ENCODE peak calls at places on chromosome 9, in four cellular contexts. Y is HepG2, U is K562, C is HCT116. T is an unnamed sample.
A peak's percentile ranks its signal among the peaks of the same experiment; 100 is the strongest.

GRCh38 chr9:83027153-83027867 is 35.6 kb downstream of the RASEF start:
- DNase-seq in Y (peak; percentile 7), U (no peak), C (peak; percentile 22), T (no peak)

GRCh38 chr9:77946969-77947368 is 84.6 kb downstream of the GNAQ start:
- DNase-seq in Y (no peak), U (no peak), C (no peak), T (no peak)

GRCh38 chr9:35313911-35314310 is 152.1 kb downstream of the UNC13B start:
- DNase-seq in Y (no peak), U (no peak), C (no peak), T (peak; percentile 43)

GRCh38 chr9:71518045-71518888 is 250.0 kb downstream of the CEMIP2 start:
- DNase-seq in Y (no peak), U (no peak), C (no peak), T (no peak)

GRCh38 chr9:99253772-99254431 is 31.8 kb downstream of the SEC61B start:
- DNase-seq in Y (no peak), U (peak; percentile 19), C (no peak), T (no peak)

GRCh38 chr9:103037508-103038477 is 42.7 kb downstream of the CYLC2 start:
- DNase-seq in Y (no peak), U (no peak), C (no peak), T (no peak)

GRCh38 chr9:129487307-129487657 is 133.6 kb downstream of the C9orf50 start:
- DNase-seq in Y (no peak), U (no peak), C (no peak), T (no peak)

GRCh38 chr9:90511711-90512110 is 130.9 kb downstream of the DIRAS2 start:
- DNase-seq in Y (no peak), U (no peak), C (no peak), T (no peak)

GRCh38 chr9:116074658-116075057 is 78.9 kb upstream of the PAPPA start:
- DNase-seq in Y (no peak), U (no peak), C (no peak), T (no peak)

GRCh38 chr9:72576087-72576486 is 54.7 kb downstream of the TMC1 start:
- DNase-seq in Y (no peak), U (no peak), C (no peak), T (no peak)

GRCh38 chr9:99368341-99369326 is 146.6 kb downstream of the SEC61B start:
- DNase-seq in Y (no peak), U (no peak), C (no peak), T (no peak)

GRCh38 chr9:114250235-114250568 is 72.7 kb upstream of the ORM1 start:
- DNase-seq in Y (no peak), U (no peak), C (no peak), T (no peak)

GRCh38 chr9:119884411-119884810 is 515.2 kb upstream of the BRINP1 start:
- DNase-seq in Y (no peak), U (no peak), C (no peak), T (peak; percentile 47)

GRCh38 chr9:131410051-131410491 is 16.2 kb downstream of the PRRC2B start:
- DNase-seq in Y (no peak), U (no peak), C (no peak), T (no peak)

GRCh38 chr9:36401179-36401740 is 1.2 kb upstream of the RNF38 start:
- DNase-seq in Y (peak; percentile 48), U (peak; percentile 86), C (peak; percentile 44), T (peak; percentile 44)

GRCh38 chr9:123561055-123561454 is 205.1 kb downstream of the CRB2 start:
- DNase-seq in Y (no peak), U (no peak), C (no peak), T (peak; percentile 20)

GRCh38 chr9:132182609-132183073 is 20.8 kb downstream of the NTNG2 start:
- DNase-seq in Y (no peak), U (no peak), C (no peak), T (no peak)

GRCh38 chr9:113454914-113455761 is 8.4 kb upstream of the RGS3 start:
- DNase-seq in Y (peak; percentile 83), U (peak; percentile 83), C (peak; percentile 16), T (no peak)

GRCh38 chr9:115220339-115221009 is 102.5 kb upstream of the TNC start:
- DNase-seq in Y (no peak), U (no peak), C (no peak), T (no peak)

GRCh38 chr9:89154651-89155336 is 23.8 kb downstream of the SHC3 start:
- DNase-seq in Y (no peak), U (no peak), C (peak; percentile 51), T (no peak)
- TF ChIP-seq YY1 in Y (no peak), U (no peak), C (no peak), T (no peak)

GRCh38 chr9:133476036-133476435 is 2.9 kb downstream of the SLC2A6 start:
- DNase-seq in Y (no peak), U (no peak), C (no peak), T (no peak)

GRCh38 chr9:133476531-133476930 is 2.4 kb downstream of the SLC2A6 start:
- DNase-seq in Y (no peak), U (no peak), C (no peak), T (no peak)

GRCh38 chr9:133474215-133474614 is 4.7 kb downstream of the SLC2A6 start:
- DNase-seq in Y (no peak), U (no peak), C (no peak), T (no peak)

GRCh38 chr9:133474853-133475252 is 4.0 kb downstream of the SLC2A6 start:
- DNase-seq in Y (no peak), U (no peak), C (no peak), T (no peak)

DNA sequence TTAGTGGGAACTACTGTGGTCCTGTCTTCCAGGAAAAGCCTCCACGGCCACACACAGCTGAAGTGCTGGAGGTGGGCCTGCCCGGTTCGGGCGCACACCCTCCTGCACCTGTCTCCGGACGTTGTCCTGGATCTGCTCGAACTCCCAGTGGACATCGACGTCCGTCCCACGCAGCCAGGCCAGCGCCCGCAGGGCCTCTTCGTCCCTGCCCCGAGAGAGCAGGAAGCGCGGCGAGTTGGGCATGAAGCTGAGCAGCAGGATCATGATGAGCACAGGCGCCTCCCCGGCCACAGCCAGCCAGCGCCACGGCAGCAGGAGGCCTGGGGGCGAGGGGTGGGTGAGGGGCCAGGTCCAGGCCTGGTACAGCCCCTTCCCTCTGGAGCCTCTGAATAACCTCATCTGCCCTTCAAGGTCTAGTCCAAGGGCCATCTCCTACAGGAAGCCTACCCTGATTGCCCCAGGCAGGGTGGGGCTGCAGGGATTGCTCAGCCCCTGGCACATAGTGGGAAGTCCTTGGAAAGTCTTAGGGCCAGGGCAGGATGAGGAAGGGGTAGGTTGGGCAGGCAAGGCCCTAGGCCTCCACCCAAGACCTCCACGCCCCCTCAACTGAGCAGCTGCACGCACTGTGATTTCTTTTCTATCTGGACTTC is 3.5 kb downstream of the SLC2A6 start:
- DNase-seq in Y (no peak), U (no peak), C (no peak), T (no peak)
- H3K4me1 ChIP-seq in Y (peaks cover 29% of the 10 kb centered on the region), U (no peaks in the 10 kb centered on the region), C (peaks cover 13% of the 10 kb centered on the region), T (peaks cover 13% of the 10 kb centered on the region)

GRCh38 chr9:121966706-121967105 is 126.4 kb downstream of the TTLL11 start:
- DNase-seq in Y (no peak), U (no peak), C (no peak), T (no peak)
- H3K27me3 ChIP-seq in Y (no peaks in the 10 kb centered on the region), U (peaks cover 20% of the 10 kb centered on the region), C (no peaks in the 10 kb centered on the region), T (no peaks in the 10 kb centered on the region)

GRCh38 chr9:25917593-25918426 is 239.6 kb upstream of the TUSC1 start:
- DNase-seq in Y (no peak), U (no peak), C (no peak), T (no peak)
- TF ChIP-seq YY1 in Y (no peak), U (no peak), C (no peak), T (no peak)